ENCODE peak calls at places on chromosomes 6 and 20, in nine cellular contexts. T, J, K, O, W, H, L, Z and R are unnamed samples.

GRCh38 chr6:28922004-28922840 is 1.6 kb downstream of the TRIM27 start:
- DNase-seq in T (peak; percentile 69), J (no peak), K (no peak), O (no peak), W (no peak), H (no peak), L (no peak), Z (peak; percentile 27), R (peak; percentile 73)

GRCh38 chr6:96202571-96202970 is 186.8 kb downstream of the FUT9 start:
- DNase-seq in T (no peak), J (no peak), K (no peak), O (no peak), W (no peak), H (no peak), L (no peak), Z (no peak), R (no peak)

GRCh38 chr20:32040142-32040953 is 11.7 kb upstream of the HCK start:
- DNase-seq in T (no peak), J (no peak), K (peak; percentile 40), O (peak; percentile 48), W (no peak), H (peak; percentile 93), L (no peak), Z (no peak), R (no peak)

GRCh38 chr6:95576621-95577316 is 566 bp upstream of the MANEA start:
- DNase-seq in T (no peak), J (no peak), K (no peak), O (no peak), W (peak; percentile 62), H (no peak), L (no peak), Z (no peak), R (peak; percentile 46)

GRCh38 chr20:4720121-4720976 is 1.4 kb upstream of the PRND start:
- DNase-seq in T (peak; percentile 72), J (peak; percentile 70), K (peak; percentile 67), O (peak; percentile 68), W (peak; percentile 69), H (peak; percentile 87), L (peak; percentile 60), Z (peak; percentile 87), R (peak; percentile 94)

GRCh38 chr6:130674604-130675003 is 152.6 kb upstream of the SMLR1 start:
- DNase-seq in T (no peak), J (no peak), K (no peak), O (no peak), W (peak; percentile 35), H (no peak), L (no peak), Z (no peak), R (peak; percentile 42)

GRCh38 chr6:2230659-2231277 is 14.6 kb downstream of the GMDS start:
- DNase-seq in T (no peak), J (no peak), K (no peak), O (no peak), W (no peak), H (no peak), L (no peak), Z (no peak), R (no peak)

GRCh38 chr6:122400121-122400450 is 634 bp downstream of the HSF2 start:
- DNase-seq in T (no peak), J (no peak), K (no peak), O (peak; percentile 25), W (no peak), H (no peak), L (no peak), Z (no peak), R (peak; percentile 62)

GRCh38 chr20:46715292-46715756 is 5.9 kb downstream of the SLC2A10 start:
- DNase-seq in T (peak; percentile 41), J (peak; percentile 69), K (no peak), O (no peak), W (no peak), H (no peak), L (no peak), Z (peak; percentile 60), R (peak; percentile 66)

GRCh38 chr6:34045698-34046097 is 100.2 kb downstream of the GRM4 start:
- DNase-seq in T (no peak), J (no peak), K (no peak), O (no peak), W (no peak), H (no peak), L (no peak), Z (no peak), R (no peak)

GRCh38 chr6:6542357-6542756 is 46.2 kb upstream of the LY86 start:
- DNase-seq in T (no peak), J (no peak), K (no peak), O (no peak), W (no peak), H (no peak), L (no peak), Z (no peak), R (no peak)

GRCh38 chr6:74519172-74519571 is 686.7 kb downstream of the COL12A1 start:
- DNase-seq in T (no peak), J (no peak), K (no peak), O (no peak), W (peak; percentile 37), H (no peak), L (no peak), Z (no peak), R (peak; percentile 86)

GRCh38 chr6:111080713-111081112 is 6.6 kb upstream of the SLC16A10 start:
- DNase-seq in T (peak; percentile 29), J (no peak), K (no peak), O (no peak), W (no peak), H (no peak), L (no peak), Z (no peak), R (no peak)

GRCh38 chr6:15968519-15968918 is 160.4 kb upstream of the MYLIP start:
- DNase-seq in T (no peak), J (no peak), K (no peak), O (no peak), W (no peak), H (no peak), L (no peak), Z (no peak), R (no peak)

GRCh38 chr6:3888153-3888957 is 39.2 kb downstream of the FAM50B start:
- DNase-seq in T (peak; percentile 59), J (no peak), K (no peak), O (peak; percentile 41), W (no peak), H (no peak), L (no peak), Z (no peak), R (peak; percentile 21)

GRCh38 chr6:126182650-126183311 is 157.1 kb upstream of the CENPW start:
- DNase-seq in T (no peak), J (no peak), K (no peak), O (no peak), W (no peak), H (no peak), L (no peak), Z (no peak), R (no peak)

GRCh38 chr20:16007978-16008377 is 565.3 kb downstream of the KIF16B start:
- DNase-seq in T (no peak), J (peak; percentile 39), K (no peak), O (no peak), W (no peak), H (no peak), L (no peak), Z (no peak), R (no peak)

GRCh38 chr6:42103753-42104094 is 38.7 kb downstream of the C6orf132 start:
- DNase-seq in T (no peak), J (no peak), K (no peak), O (no peak), W (no peak), H (no peak), L (no peak), Z (no peak), R (no peak)

GRCh38 chr6:20629509-20629908 is 95.3 kb downstream of the CDKAL1 start:
- DNase-seq in T (no peak), J (peak; percentile 38), K (no peak), O (no peak), W (no peak), H (no peak), L (no peak), Z (no peak), R (no peak)

GRCh38 chr6:125245523-125246264 is 56.1 kb downstream of the HDDC2 start:
- DNase-seq in T (no peak), J (peak; percentile 56), K (no peak), O (no peak), W (no peak), H (no peak), L (no peak), Z (no peak), R (no peak)

DNA sequence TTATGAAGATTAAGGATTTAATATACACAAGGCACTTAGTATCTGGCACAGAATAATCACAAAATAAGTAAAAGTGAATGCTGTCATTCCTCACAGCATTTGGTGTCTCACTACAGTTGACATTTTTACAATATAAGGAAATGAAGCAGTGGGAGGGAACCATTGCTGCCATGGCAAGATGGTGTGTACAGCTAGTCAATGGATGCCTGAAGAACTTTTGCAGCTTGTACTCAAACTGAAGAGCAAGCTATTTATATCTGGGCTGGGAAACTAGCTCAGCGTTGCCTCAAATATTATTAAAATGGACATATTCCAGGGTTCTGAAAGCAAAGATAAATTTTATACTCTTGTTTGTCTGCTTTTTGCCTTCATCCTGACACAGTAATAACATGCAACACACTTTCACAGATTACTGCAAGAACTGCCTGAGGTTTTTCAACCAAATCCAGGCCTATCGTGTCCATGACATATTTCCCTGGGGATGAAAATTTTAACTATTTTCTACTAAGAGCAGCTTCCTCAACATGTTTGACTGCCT is 156.4 kb upstream of the COL21A1 start:
- DNase-seq in T (no peak), J (no peak), K (no peak), O (no peak), W (no peak), H (no peak), L (no peak), Z (no peak), R (no peak)
- H3K4me1 ChIP-seq in T (no peaks in the 10 kb centered on the region), J (no peaks in the 10 kb centered on the region), K (no peaks in the 10 kb centered on the region), O (peaks cover 15% of the 10 kb centered on the region), W (no peaks in the 10 kb centered on the region), H (peaks cover 9% of the 10 kb centered on the region), L (no peaks in the 10 kb centered on the region), Z (no peaks in the 10 kb centered on the region), R (no peaks in the 10 kb centered on the region)

GRCh38 chr20:34401741-34402455 is 38.8 kb downstream of the ITCH start:
- DNase-seq in T (no peak), J (no peak), K (no peak), O (no peak), W (no peak), H (no peak), L (no peak), Z (no peak), R (no peak)
- H3K4me1 ChIP-seq in T (peaks cover 19% of the 10 kb centered on the region), J (no peaks in the 10 kb centered on the region), K (no peaks in the 10 kb centered on the region), O (peaks cover 50% of the 10 kb centered on the region), W (peaks cover 11% of the 10 kb centered on the region), H (peaks cover 5% of the 10 kb centered on the region), L (peaks cover 20% of the 10 kb centered on the region), Z (peaks cover 12% of the 10 kb centered on the region), R (peaks cover 47% of the 10 kb centered on the region)

GRCh38 chr6:119264854-119265397 is 84.6 kb downstream of the MAN1A1 start:
- DNase-seq in T (no peak), J (no peak), K (no peak), O (no peak), W (no peak), H (no peak), L (no peak), Z (no peak), R (no peak)
- H3K4me1 ChIP-seq in T (no peaks in the 10 kb centered on the region), J (no peaks in the 10 kb centered on the region), K (no peaks in the 10 kb centered on the region), O (no peaks in the 10 kb centered on the region), W (no peaks in the 10 kb centered on the region), H (no peaks in the 10 kb centered on the region), L (peaks cover 6% of the 10 kb centered on the region), Z (no peaks in the 10 kb centered on the region), R (peaks cover 12% of the 10 kb centered on the region)

DNA sequence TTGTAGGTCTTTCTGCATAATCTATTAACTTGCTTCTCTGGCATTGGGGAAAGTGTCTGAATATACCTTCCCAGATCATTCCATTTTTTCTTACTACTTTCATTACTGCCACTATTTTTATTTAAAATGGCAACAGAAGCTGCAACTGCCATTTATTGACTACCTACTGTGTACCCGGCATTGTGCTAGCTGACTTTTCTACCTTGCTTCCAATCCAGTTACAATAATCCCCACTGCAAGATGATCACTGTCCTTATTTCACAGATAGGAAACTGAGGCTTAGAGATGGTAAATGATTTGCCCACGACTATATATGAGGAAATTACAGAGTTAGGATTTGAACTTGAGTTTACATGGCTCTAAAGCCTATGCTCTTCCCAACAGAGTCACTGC is 129.0 kb downstream of the MAP3K7 start:
- DNase-seq in T (no peak), J (no peak), K (no peak), O (no peak), W (no peak), H (no peak), L (no peak), Z (no peak), R (no peak)
- H3K4me1 ChIP-seq in T (no peaks in the 10 kb centered on the region), J (no peaks in the 10 kb centered on the region), K (no peaks in the 10 kb centered on the region), O (peaks cover 3% of the 10 kb centered on the region), W (no peaks in the 10 kb centered on the region), H (no peaks in the 10 kb centered on the region), L (peaks cover 31% of the 10 kb centered on the region), Z (no peaks in the 10 kb centered on the region), R (no peaks in the 10 kb centered on the region)